ENCODE peak calls at places on chromosomes 1 and 21, in six cellular contexts. Y is A549, W is K562, T is GM12878, Q is upper lobe of left lung, O is HepG2. N is an unnamed sample.

GRCh38 chr1:103942029-103942428 is 192.3 kb downstream of the AMY1C start:
- ATAC-seq in Y (no peak), W (no peak), T (no peak), Q (no peak), O (no peak), N (no peak)

GRCh38 chr1:62784509-62785365 is 805 bp downstream of the ATG4C start:
- ATAC-seq in Y (peak), W (peak), T (peak), Q (peak), O (peak), N (peak)

GRCh38 chr1:16349847-16350406 is 2.4 kb downstream of the FBXO42 start:
- ATAC-seq in Y (no peak), W (no peak), T (no peak), Q (no peak), O (no peak), N (no peak)

GRCh38 chr21:42724226-42724920 is 71.0 kb downstream of the PDE9A start:
- ATAC-seq in Y (peak), W (no peak), T (no peak), Q (peak), O (peak), N (peak)

GRCh38 chr1:247535402-247535801 is 838 bp downstream of the OR2C3 start:
- ATAC-seq in Y (no peak), W (no peak), T (no peak), Q (no peak), O (no peak), N (no peak)

GRCh38 chr1:190957565-190957964 is 479.9 kb upstream of the BRINP3 start:
- ATAC-seq in Y (no peak), W (no peak), T (no peak), Q (no peak), O (no peak), N (no peak)

GRCh38 chr1:152160553-152160952 is 1.5 kb upstream of the RPTN start:
- ATAC-seq in Y (no peak), W (no peak), T (no peak), Q (peak), O (no peak), N (no peak)

GRCh38 chr1:156767879-156768608 is 709 bp downstream of the PRCC start:
- ATAC-seq in Y (peak), W (no peak), T (peak), Q (peak), O (peak), N (no peak)

GRCh38 chr21:21163904-21164303 is 165.7 kb downstream of the NCAM2 start:
- ATAC-seq in Y (no peak), W (peak), T (peak), Q (peak), O (peak), N (no peak)

GRCh38 chr1:22827666-22828065 is 117.0 kb downstream of the EPHB2 start:
- ATAC-seq in Y (no peak), W (no peak), T (no peak), Q (no peak), O (no peak), N (no peak)

GRCh38 chr1:221783437-221783836 is 41.5 kb upstream of the DUSP10 start:
- ATAC-seq in Y (no peak), W (no peak), T (no peak), Q (no peak), O (no peak), N (no peak)

GRCh38 chr21:27838585-27838984 is 871.7 kb upstream of the ADAMTS5 start:
- ATAC-seq in Y (no peak), W (no peak), T (no peak), Q (no peak), O (no peak), N (no peak)

GRCh38 chr1:42978317-42979036 is 19.8 kb upstream of the SLC2A1 start:
- ATAC-seq in Y (no peak), W (no peak), T (no peak), Q (no peak), O (no peak), N (no peak)

GRCh38 chr1:185520188-185520935 is 203.3 kb upstream of the IVNS1ABP start:
- ATAC-seq in Y (no peak), W (no peak), T (peak), Q (peak), O (no peak), N (no peak)

GRCh38 chr1:54864460-54865208 is 22.4 kb downstream of the DHCR24 start:
- ATAC-seq in Y (no peak), W (no peak), T (no peak), Q (no peak), O (no peak), N (no peak)

GRCh38 chr1:176656257-176656995 is 193.5 kb downstream of the PAPPA2 start:
- ATAC-seq in Y (no peak), W (no peak), T (no peak), Q (peak), O (no peak), N (peak)

GRCh38 chr1:17545354-17545753 is 5.9 kb downstream of the ARHGEF10L start:
- ATAC-seq in Y (peak), W (no peak), T (no peak), Q (peak), O (no peak), N (peak)

GRCh38 chr1:205351984-205352713 is 4.6 kb downstream of the KLHDC8A start:
- ATAC-seq in Y (peak), W (peak), T (no peak), Q (no peak), O (peak), N (peak)

GRCh38 chr1:84689514-84690396 is 506 bp downstream of the SSX2IP start:
- ATAC-seq in Y (peak), W (peak), T (peak), Q (peak), O (peak), N (peak)

GRCh38 chr1:184889902-184890301 is 84.4 kb downstream of the NIBAN1 start:
- ATAC-seq in Y (no peak), W (no peak), T (no peak), Q (no peak), O (no peak), N (no peak)

GRCh38 chr1:107531065-107531908 is 390.4 kb downstream of the NTNG1 start:
- ATAC-seq in Y (no peak), W (no peak), T (no peak), Q (no peak), O (no peak), N (no peak)

GRCh38 chr1:230350208-230350921 is 75.8 kb downstream of the PGBD5 start:
- ATAC-seq in Y (no peak), W (no peak), T (no peak), Q (no peak), O (peak), N (no peak)

GRCh38 chr21:45132841-45133573 is 58.6 kb downstream of the ADARB1 start:
- ATAC-seq in Y (no peak), W (no peak), T (no peak), Q (no peak), O (no peak), N (no peak)

GRCh38 chr1:31699341-31699891 is 4.4 kb downstream of the COL16A1 start:
- ATAC-seq in Y (no peak), W (no peak), T (peak), Q (no peak), O (no peak), N (no peak)

GRCh38 chr1:28508435-28508754 is 2.6 kb downstream of the RCC1 start:
- ATAC-seq in Y (no peak), W (no peak), T (no peak), Q (no peak), O (no peak), N (no peak)

GRCh38 chr1:62271932-62272728 is 47.1 kb downstream of the KANK4 start:
- ATAC-seq in Y (peak), W (peak), T (peak), Q (no peak), O (peak), N (no peak)

DNA sequence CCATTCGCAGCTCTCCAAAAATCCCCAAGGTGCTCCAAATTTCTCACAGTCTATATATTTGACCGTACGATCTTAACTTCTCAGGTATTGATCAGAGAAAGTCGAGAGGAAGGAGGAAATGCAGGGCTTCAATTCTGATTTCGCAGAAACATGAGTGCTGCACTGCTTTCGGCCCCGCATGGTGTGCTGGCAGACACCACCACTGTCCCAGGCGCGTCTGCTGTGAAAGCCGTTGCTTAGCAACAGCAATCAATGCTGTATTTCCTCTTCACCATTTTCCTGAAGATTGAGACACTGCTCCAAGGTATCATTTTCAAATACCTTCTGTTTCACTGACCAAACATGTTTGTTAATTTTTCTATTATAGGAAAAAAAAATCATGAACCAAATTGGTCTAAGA is 296.3 kb downstream of the SMYD3 start:
- ATAC-seq in Y (no peak), W (no peak), T (no peak), Q (no peak), O (no peak), N (no peak)
- TF ChIP-seq EP300 in Y (no peak), W (no peak), T (no peak), Q (no peak), O (no peak), N (no peak)

DNA sequence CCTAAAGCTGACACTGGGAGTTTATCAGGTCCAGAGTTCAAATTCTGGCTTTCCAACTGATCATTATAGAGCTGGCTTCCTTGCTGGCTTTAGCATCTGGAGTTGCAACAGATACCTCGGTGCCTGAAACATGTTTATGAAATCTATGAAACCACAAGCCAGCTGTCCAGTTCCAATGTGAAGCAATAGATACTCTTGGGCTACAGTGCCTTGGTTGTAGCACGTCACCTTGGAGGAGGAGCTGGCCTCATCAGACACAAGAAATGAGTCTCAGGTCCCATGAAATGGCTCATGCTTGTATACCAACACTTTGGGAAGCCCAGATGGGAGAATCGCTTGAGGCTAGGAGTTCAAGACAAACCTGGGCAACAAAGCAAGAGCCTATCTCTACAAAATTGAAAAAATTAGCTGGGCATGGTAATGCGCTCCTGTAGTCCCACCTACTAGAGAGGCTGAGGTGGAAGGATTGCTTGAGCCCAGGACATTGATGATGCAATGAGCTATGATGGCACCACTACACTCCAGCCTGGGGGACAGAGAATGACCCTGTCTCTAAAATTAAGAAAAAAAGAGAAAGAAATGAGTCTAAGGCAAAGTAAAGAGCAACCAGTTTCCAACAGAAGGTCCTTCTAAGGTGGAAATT is 132.5 kb upstream of the ZNF648 start:
- ATAC-seq in Y (no peak), W (peak), T (no peak), Q (peak), O (no peak), N (peak)
- TF ChIP-seq EP300 in Y (no peak), W (no peak), T (no peak), Q (peak), O (no peak), N (no peak)

GRCh38 chr1:37171651-37172050 is 137.3 kb upstream of the GRIK3 start:
- ATAC-seq in Y (no peak), W (no peak), T (no peak), Q (no peak), O (no peak), N (no peak)
- TF ChIP-seq EP300 in Y (no peak), W (no peak), T (no peak), Q (no peak), O (no peak), N (no peak)

GRCh38 chr1:102097451-102097850 is 100.7 kb upstream of the OLFM3 start:
- ATAC-seq in Y (no peak), W (no peak), T (no peak), Q (no peak), O (no peak), N (no peak)
- TF ChIP-seq EP300 in Y (no peak), W (no peak), T (no peak), Q (no peak), O (no peak), N (no peak)

GRCh38 chr1:64043976-64044375 is 159.4 kb upstream of the UBE2U start:
- ATAC-seq in Y (no peak), W (no peak), T (no peak), Q (no peak), O (no peak), N (no peak)

GRCh38 chr1:64041366-64042131 is 161.9 kb upstream of the UBE2U start:
- ATAC-seq in Y (no peak), W (no peak), T (no peak), Q (no peak), O (no peak), N (no peak)

GRCh38 chr1:64038965-64039926 is 164.2 kb upstream of the UBE2U start:
- ATAC-seq in Y (peak), W (no peak), T (no peak), Q (peak), O (peak), N (peak)

GRCh38 chr1:64043328-64043727 is 160.1 kb upstream of the UBE2U start:
- ATAC-seq in Y (no peak), W (no peak), T (no peak), Q (peak), O (no peak), N (no peak)

DNA sequence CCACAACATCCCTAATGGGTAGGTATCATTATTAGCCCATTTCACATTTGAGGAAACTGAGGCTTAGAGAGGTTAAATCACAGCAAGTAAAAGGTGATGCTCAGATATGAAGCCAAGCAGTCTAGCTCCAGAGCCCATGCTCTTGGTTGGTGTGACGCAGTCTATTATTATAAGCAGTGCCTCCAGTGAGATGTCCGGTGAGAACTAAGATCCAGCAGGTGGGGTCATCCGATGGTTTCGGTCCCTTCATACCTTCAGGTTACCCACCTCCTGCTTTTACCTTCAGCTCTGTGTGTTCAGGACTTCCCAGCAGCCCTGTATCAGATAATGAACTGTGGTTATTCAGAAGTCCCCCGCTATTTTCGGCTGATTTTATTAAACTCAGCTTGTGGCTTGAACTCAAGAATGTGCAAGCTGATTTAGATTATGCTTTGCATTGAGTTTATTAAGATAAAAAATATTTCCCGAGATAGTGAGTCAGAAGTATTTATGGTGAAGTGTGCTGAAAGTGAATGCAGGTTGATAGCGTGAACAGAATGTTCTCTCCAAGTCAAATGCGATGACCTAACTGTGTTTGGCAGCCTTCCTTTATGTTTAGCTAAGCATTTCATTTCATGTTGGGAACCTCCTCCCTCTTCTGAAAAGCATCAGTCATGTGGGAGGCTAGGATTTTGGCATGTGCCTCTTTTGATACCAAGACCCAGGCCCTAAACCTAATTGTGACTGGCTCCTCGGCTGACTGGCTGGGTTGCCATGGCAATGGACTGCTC is 160.9 kb upstream of the UBE2U start:
- ATAC-seq in Y (no peak), W (no peak), T (no peak), Q (peak), O (no peak), N (peak)
- TF ChIP-seq EP300 in Y (no peak), W (no peak), T (no peak), Q (peak), O (no peak), N (peak)

DNA sequence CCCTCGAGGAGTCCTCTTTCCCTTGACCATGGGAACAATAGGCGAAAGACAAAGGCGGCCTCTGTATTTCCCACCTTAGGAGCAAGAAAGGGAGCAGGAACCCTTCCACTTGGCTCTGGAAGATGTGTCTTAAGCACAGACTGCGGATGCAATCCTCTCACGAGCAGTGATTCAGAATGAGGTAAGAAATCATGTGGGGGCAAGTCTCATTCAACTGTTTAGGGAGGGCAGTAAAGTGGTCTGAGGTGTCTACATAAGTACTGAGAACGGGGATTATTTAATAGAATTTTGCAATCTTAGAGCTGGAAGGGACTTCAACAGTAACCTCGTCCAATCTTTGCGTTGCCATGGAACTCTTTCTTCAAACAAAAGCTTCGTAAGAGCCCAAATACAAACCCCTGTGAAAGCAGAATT is 1.6 kb upstream of the DYRK3 start:
- ATAC-seq in Y (no peak), W (no peak), T (no peak), Q (peak), O (no peak), N (peak)
- TF ChIP-seq EP300 in Y (no peak), W (no peak), T (no peak), Q (no peak), O (no peak), N (no peak)

GRCh38 chr1:228139406-228139930 is 611 bp upstream of the GUK1 start:
- ATAC-seq in Y (no peak), W (no peak), T (no peak), Q (no peak), O (no peak), N (no peak)

GRCh38 chr1:228141871-228142615 is 2.0 kb downstream of the GUK1 start:
- ATAC-seq in Y (no peak), W (no peak), T (no peak), Q (no peak), O (no peak), N (no peak)

GRCh38 chr1:228141082-228141870 is 1.2 kb downstream of the GUK1 start:
- ATAC-seq in Y (no peak), W (no peak), T (peak), Q (no peak), O (peak), N (no peak)

GRCh38 chr1:228140724-228141081 is 624 bp downstream of the GUK1 start:
- ATAC-seq in Y (no peak), W (no peak), T (no peak), Q (no peak), O (no peak), N (no peak)

DNA sequence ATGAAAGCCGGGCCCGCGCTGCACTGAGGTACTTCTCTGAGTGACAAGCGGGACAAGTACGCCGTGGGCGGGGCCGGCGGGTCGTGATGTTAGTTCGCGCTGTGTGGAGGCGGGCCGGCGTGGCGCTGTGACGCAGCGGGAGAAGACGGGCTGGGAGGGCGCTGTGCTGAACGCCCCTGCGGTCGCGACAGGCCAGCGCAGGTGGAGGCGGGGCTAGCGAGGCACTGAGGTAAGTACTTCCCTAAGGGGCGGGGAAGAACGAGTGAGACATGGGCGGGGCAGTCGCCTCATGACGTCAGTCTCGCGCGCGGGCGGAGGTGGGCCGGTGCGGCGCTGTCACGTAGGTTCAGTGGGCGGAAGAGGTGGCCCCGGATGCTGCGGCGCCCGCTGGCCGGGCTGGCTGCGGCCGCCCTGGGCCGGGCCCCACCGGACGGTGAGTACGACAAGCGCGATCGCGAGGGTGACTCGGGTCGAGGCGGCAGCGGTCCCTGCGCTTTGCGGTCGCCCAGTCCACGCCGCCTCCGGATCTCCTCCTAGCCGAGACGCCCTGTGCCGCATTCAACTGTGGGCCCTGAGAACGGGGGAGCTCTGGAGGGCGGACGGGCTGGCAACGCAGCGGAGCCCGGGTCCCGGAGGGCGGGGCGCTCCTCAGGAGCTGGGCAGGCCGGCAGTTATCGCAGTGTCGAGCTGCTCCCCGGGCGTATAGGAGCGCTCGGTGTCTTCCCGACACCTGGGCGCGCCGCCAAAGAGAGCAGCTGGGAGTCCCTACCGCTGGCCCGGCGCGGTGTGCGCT is at the start of gene GUK1:
- ATAC-seq in Y (peak), W (peak), T (peak), Q (peak), O (peak), N (peak)
- TF ChIP-seq EP300 in Y (no peak), W (no peak), T (peak), Q (no peak), O (no peak), N (no peak)

DNA sequence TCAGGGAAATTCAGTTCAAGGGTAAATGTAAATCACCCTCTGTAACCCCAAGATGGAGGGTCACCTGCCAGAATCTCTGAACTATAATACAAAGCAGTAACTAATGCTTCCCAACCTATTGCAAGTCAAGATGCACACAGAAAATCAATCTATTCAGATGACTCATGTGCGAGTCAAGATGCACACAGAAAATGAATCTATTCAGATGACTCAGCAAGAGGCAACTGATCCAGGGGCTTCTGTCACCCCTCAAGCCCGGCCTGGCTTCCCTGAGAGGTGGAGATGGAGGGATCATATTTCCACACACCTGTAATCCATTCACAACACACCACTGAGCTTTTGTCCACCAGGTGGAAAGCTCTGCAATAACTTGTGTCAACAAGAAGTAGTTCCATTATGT is 17.4 kb upstream of the HIVEP3 start:
- ATAC-seq in Y (no peak), W (no peak), T (peak), Q (no peak), O (no peak), N (no peak)
- TF ChIP-seq EP300 in Y (no peak), W (no peak), T (no peak), Q (no peak), O (no peak), N (no peak)

N was measured in gastroesophageal sphincter.